ENCODE peak calls at places on chromosomes 6 and 20, in five cellular contexts. J is neuronal stem cell, I is H9, S is trophoblast cell, V is H1. A is an unnamed sample.

GRCh38 chr6:47665112-47665511 is 33.3 kb upstream of the ADGRF4 start:
- DNase-seq in V (no peak), I (no peak), S (peak), J (no peak), A (no peak)

GRCh38 chr20:36369739-36370138 is 63.6 kb downstream of the DLGAP4 start:
- DNase-seq in J (no peak), I (no peak), S (no peak), V (no peak), A (no peak)

GRCh38 chr6:106591111-106591825 is 38.0 kb downstream of the RTN4IP1 start:
- DNase-seq in I (no peak), J (no peak), S (peak), V (no peak), A (peak)

GRCh38 chr6:27565839-27566779 is 93.2 kb upstream of the ZNF184 start:
- DNase-seq in I (peak), V (peak), J (no peak), S (peak), A (no peak)

GRCh38 chr6:10190042-10190441 is 224.8 kb downstream of the TFAP2A start:
- DNase-seq in J (no peak), V (no peak), I (no peak), S (peak), A (no peak)

GRCh38 chr6:30006170-30007131 is 54.6 kb upstream of the POLR1H start:
- DNase-seq in S (peak), J (no peak), V (peak), I (peak), A (peak)

GRCh38 chr6:6362051-6362450 is 41.6 kb upstream of the F13A1 start:
- DNase-seq in S (no peak), J (no peak), V (no peak), I (no peak), A (no peak)

GRCh38 chr6:47161176-47161687 is 119.1 kb upstream of the ADGRF1 start:
- DNase-seq in I (no peak), J (no peak), S (no peak), V (no peak), A (peak)

GRCh38 chr20:38060536-38060935 is 27.0 kb downstream of the RPRD1B start:
- DNase-seq in I (peak), V (no peak), S (no peak), J (no peak), A (peak)

GRCh38 chr6:157976345-157977175 is 5.1 kb upstream of the SYNJ2 start:
- DNase-seq in S (no peak), J (no peak), V (no peak), I (no peak), A (no peak)

GRCh38 chr6:5498579-5498899 is 237.2 kb downstream of the FARS2 start:
- DNase-seq in V (no peak), S (no peak), J (no peak), I (no peak), A (peak)

GRCh38 chr6:41286544-41287346 is at the start of gene TREM1:
- DNase-seq in V (peak), S (peak), I (no peak), J (no peak), A (peak)

GRCh38 chr20:50628326-50628725 is 63.0 kb downstream of the RIPOR3 start:
- DNase-seq in J (no peak), V (no peak), I (no peak), S (no peak), A (no peak)

GRCh38 chr20:9966966-9967365 is 67.8 kb upstream of the ANKEF1 start:
- DNase-seq in S (no peak), V (no peak), I (no peak), J (no peak), A (no peak)

GRCh38 chr20:32278199-32278643 is 770 bp downstream of the KIF3B start:
- DNase-seq in S (no peak), I (no peak), J (no peak), V (no peak), A (peak)

GRCh38 chr6:106858653-106859092 is 115.9 kb downstream of the CD24 start:
- DNase-seq in I (no peak), J (no peak), V (no peak), S (peak), A (peak)

GRCh38 chr6:54206510-54206909 is 95.3 kb downstream of the MLIP start:
- DNase-seq in I (no peak), V (no peak), S (no peak), J (no peak), A (no peak)

GRCh38 chr20:44601801-44602204 is 19.4 kb downstream of the PKIG start:
- DNase-seq in V (no peak), S (no peak), J (no peak), I (no peak), A (peak)

GRCh38 chr20:14331671-14332070 is 5.7 kb downstream of the FLRT3 start:
- DNase-seq in I (no peak), S (no peak), V (no peak), J (no peak), A (no peak)

GRCh38 chr6:129789974-129790373 is 71.1 kb downstream of the TMEM244 start:
- DNase-seq in J (no peak), S (no peak), I (no peak), V (no peak), A (no peak)

GRCh38 chr6:129790786-129791185 is 70.3 kb downstream of the TMEM244 start:
- DNase-seq in J (no peak), I (no peak), V (no peak), S (no peak), A (no peak)

GRCh38 chr6:129785756-129786135 is 75.4 kb downstream of the TMEM244 start:
- DNase-seq in I (no peak), J (no peak), S (no peak), V (no peak), A (no peak)

GRCh38 chr6:129786548-129786947 is 74.6 kb downstream of the TMEM244 start:
- DNase-seq in S (no peak), V (no peak), I (no peak), J (no peak), A (peak)

DNA sequence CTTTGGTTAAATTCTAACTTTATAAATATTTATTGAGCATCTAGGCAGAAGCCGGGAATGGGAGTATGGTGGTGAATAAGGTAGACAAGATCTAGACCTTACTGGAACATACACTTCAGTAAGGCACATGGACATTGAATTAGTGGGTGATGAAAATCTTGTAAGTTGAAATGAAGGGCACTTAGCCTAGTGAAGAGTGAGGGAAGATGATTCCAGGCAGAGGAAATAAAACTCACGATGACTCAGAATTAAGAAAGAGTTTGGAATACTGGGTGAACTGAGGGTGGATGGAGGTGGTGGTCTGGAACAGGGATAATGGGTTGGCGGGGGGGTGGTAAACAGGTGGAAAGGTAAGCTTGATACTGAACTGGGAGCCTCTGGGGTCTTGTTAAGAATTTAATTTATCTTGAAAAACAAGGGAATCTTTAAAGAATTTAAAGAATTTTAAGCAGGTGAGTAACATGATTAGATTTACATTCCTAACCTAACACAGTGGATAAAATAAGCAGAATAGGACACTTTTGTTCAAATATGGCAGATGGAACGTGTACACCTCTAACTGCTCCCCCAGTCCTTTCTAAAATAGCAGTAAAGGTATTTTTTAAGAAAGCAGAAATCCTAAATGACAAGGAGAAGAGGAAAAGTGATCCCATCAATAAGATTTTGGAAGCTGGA is 75.2 kb upstream of the ARHGAP18 start:
- DNase-seq in I (no peak), V (no peak), J (no peak), S (no peak), A (peak)
- H4K91ac ChIP-seq in I (no peak), V (no peak), J (no peak), S (no peak), A (peak)

GRCh38 chr20:45945678-45946148 is 11.2 kb downstream of the PCIF1 start:
- DNase-seq in I (no peak), V (no peak), S (no peak), J (no peak), A (peak)
- H4K91ac ChIP-seq in I (no peak), V (no peak), S (no peak), J (no peak), A (no peak)

GRCh38 chr6:68639826-68640505 is 4.9 kb downstream of the ADGRB3 start:
- DNase-seq in V (peak), I (no peak), J (no peak), S (no peak), A (no peak)
- H4K91ac ChIP-seq in V (no peak), I (no peak), J (no peak), S (no peak), A (no peak)

DNA sequence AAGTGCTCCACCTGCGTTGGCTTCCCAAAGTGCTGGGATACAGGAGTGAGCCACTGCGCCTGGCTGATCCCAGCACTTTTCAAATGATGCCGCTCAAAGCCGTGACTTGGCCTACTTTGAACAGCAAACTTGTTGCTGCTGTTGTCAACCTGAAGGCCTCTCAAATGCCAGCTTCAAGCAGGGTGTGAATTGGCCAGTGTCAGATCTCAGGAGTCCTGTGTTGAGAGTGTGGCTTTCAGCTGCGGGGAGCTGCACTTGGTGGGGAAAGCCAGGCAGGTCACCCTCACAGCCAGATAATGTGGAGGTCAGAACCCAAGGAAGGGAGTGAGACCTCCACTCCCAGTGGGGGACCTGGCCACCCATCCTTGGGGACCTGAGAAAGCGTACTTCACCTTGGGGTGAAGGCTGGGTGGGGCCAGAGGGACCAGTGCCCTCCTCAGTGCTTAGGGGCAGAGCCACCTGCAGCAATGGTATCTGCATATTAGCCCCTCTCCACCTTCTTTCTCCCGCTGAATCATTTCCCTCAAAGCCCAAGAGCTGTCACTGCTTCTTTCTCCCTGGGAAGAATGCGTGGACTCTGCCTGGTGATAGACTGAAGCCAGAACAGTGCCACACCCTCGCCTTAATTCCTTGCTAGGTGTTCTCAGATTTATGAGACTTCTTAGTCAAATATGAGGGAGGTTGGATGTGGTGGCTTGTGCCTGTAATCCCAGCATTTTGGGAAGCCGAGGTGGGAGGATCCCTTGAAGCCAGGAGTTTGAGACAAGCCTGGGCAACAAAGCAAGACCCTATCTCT is 19.1 kb upstream of the PANK2 start:
- DNase-seq in S (peak), I (no peak), V (no peak), J (no peak), A (no peak)
- H4K91ac ChIP-seq in S (no peak), I (no peak), V (no peak), J (no peak), A (no peak)

DNA sequence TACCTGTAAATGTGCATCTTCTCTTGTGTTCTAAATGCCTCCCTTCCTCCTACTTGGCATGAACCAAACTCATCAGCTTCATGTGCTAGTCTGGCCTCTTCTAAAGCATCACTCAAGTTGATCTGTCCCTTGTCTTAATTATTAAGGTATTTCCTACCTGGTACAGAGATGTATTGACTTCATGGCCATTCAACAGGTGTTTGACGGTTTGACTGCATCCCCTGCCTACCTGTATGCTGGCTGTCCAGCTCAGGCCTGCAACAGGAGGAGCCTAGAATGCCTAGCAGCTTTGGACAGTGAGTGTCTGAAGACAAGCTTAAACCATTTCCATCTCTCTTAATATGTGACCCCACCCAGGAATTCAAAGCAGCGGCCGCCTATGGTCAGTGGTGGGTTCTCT is 24.6 kb downstream of the RIN2 start:
- DNase-seq in J (no peak), S (peak), I (no peak), V (no peak), A (no peak)
- H4K91ac ChIP-seq in J (no peak), S (peak), I (no peak), V (no peak), A (peak)

DNA sequence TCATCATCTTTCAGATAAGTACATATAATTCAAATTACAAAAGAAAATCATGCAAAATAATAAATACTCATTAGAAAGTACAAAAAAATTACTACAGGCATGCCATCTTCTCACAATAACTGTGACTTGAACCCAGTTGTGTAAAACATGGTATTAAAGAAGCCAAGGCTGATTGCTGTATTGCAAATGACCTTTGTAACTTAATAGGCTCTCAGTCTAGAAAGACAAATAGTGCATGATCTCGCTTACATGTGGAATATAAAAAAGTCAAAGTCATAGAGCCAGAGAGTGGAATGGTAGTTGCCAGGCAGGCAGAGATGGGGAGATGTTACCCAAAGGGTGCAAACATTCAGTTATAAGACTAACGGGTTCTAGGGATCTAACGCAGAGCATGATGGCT is 626.1 kb downstream of the COL12A1 start:
- DNase-seq in V (no peak), S (no peak), I (no peak), J (no peak), A (no peak)
- H4K91ac ChIP-seq in V (no peak), S (no peak), I (no peak), J (no peak), A (no peak)

DNA sequence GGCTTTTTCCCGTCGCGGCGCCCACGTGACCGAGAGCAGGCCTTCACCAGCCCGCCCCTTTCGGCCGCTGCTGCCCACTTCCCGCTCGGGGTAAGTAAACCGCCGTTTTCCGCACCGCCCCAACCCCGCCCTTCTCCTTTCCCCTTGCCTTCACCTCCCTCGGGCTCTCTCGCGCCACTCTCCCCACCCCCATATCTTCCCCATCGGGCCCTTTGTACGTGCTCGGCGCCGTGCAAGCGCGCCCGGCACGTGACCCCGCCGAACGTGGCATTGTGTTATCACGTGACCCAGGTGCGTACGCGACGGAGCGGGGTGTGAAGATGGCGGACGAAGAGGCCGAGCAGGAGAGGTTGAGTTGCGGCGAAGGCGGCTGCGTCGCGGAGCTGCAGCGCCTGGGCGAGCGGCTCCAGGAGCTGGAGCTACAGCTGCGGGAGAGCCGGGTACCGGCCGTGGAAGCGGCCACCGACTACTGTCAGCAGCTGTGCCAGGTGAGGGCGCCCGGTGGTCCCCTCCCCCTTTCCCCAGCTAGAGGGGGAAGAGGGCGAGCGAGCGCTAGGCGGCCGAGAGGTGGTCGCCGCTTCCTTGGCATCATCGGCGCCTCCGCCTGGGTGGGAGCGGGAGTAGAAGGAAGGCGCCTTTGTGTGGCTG is at the start of gene ZNF292:
- DNase-seq in S (peak), J (peak), V (peak), I (peak), A (peak)
- H4K91ac ChIP-seq in S (peak), J (peak), V (peak), I (peak), A (peak)

DNA sequence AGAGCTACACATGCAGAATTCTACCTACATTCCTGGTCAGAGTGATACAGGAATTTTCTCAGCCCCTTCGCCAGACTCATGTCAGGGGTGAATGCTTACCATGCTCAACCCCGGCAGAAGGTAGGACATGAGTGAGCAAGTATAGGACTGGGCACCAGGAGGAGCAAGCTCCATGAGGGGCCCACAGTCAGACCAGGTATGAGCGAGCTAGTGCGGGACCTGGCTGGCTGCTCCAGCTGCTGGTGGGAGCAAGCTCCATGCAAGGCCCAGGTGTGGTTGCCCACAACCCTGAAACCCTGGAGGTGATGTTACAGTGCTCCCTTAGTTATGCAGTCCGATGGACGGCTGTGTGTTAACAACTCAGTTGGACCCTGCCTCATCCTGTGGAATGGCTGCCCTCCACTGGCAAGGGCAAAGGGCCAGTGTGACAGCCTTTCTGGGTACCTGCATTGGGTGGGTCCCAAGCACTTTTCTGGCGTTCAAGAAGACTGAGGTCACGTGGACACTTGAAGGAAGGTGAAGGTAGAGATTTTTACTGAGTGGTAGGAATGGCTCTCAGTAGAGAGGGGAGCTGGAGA is 503.5 kb upstream of the CITED2 start:
- DNase-seq in V (no peak), S (no peak), J (no peak), I (no peak), A (no peak)
- H4K91ac ChIP-seq in V (no peak), S (no peak), J (no peak), I (no peak), A (no peak)